ENCODE peak calls at places on chromosomes 4 and X, in five cellular contexts. R is NCI-H1105 treated with DMSO at 0.1 percent for 48 hours, P is upper lobe of right lung, L is left cardiac atrium, C is GM23248. F is an unnamed sample.

GRCh38 chr4:77662396-77662795 is 56.8 kb downstream of the CXCL13 start:
- DNase-seq in P (no peak), L (no peak), C (no peak), R (no peak), F (no peak)

GRCh38 chr4:138736362-138736761 is 279.2 kb upstream of the NOCT start:
- DNase-seq in R (no peak), C (peak; percentile 78), P (no peak), L (no peak), F (no peak)

GRCh38 chr4:151948351-151949016 is 187.7 kb upstream of the GATB start:
- DNase-seq in C (peak; percentile 91), L (no peak), R (no peak), P (no peak), F (no peak)

GRCh38 chr4:164803702-164804101 is 49.8 kb downstream of the SMIM31 start:
- DNase-seq in C (no peak), R (no peak), P (no peak), L (no peak), F (no peak)

GRCh38 chr4:26441110-26441509 is 49.2 kb downstream of the CCKAR start:
- DNase-seq in R (no peak), L (no peak), P (no peak), C (peak; percentile 59), F (no peak)

GRCh38 chr4:148978301-148978700 is 536.1 kb upstream of the NR3C2 start:
- DNase-seq in L (no peak), P (no peak), R (no peak), C (no peak), F (no peak)

GRCh38 chr4:120704529-120704928 is 218.0 kb downstream of the PRDM5 start:
- DNase-seq in R (no peak), C (no peak), P (no peak), L (no peak), F (no peak)

GRCh38 chr4:174314770-174315169 is 31.1 kb downstream of the CEP44 start:
- DNase-seq in L (no peak), P (no peak), R (no peak), C (peak; percentile 74), F (no peak)

GRCh38 chrX:31500920-31501319 is 429.1 kb upstream of the FTHL17 start:
- DNase-seq in C (no peak), L (no peak), P (no peak), R (no peak), F (no peak)

GRCh38 chr4:85933306-85933640 is 426.6 kb downstream of the MAPK10 start:
- DNase-seq in C (no peak), L (no peak), P (no peak), R (no peak), F (no peak)

GRCh38 chrX:112654871-112655270 is 24.9 kb downstream of the LHFPL1 start:
- DNase-seq in R (no peak), P (no peak), L (no peak), C (peak; percentile 59), F (no peak)

GRCh38 chr4:186557486-186557885 is 2.1 kb upstream of the MTNR1A start:
- DNase-seq in R (no peak), L (no peak), P (no peak), C (peak; percentile 53), F (no peak)